ENCODE peak calls at places on chromosomes 16 and 17, in four cellular contexts. Q is upper lobe of right lung, M is adrenal gland, U is thoracic aorta. Y is an unnamed sample. For H3K4me1, the result is how much of the 10 kb centered on the place peaks cover.

GRCh38 chr16:74778646-74779045 is 4.0 kb upstream of the FA2H start:
- DNase-seq in M (no peak), Q (no peak), U (no peak), Y (no peak)

GRCh38 chr17:9371019-9371418 is 204.6 kb downstream of the STX8 start:
- DNase-seq in U (no peak), Q (no peak), M (peak), Y (no peak)

GRCh38 chr16:15993946-15994665 is 44.7 kb downstream of the ABCC1 start:
- DNase-seq in Q (no peak), U (peak), M (no peak), Y (no peak)

GRCh38 chr17:52178013-52178412 is 19.5 kb upstream of the CA10 start:
- DNase-seq in U (no peak), Q (no peak), M (no peak), Y (no peak)

GRCh38 chr17:47925677-47925987 is 15.7 kb upstream of the PNPO start:
- DNase-seq in M (no peak), U (no peak), Q (no peak), Y (no peak)

GRCh38 chr17:27367121-27367981 is 73.4 kb downstream of the WSB1 start:
- DNase-seq in Q (no peak), M (no peak), U (no peak), Y (no peak)

GRCh38 chr16:84643677-84644076 is 4.6 kb upstream of the KLHL36 start:
- DNase-seq in M (no peak), U (no peak), Q (no peak), Y (no peak)

GRCh38 chr17:8159459-8160223 is 3.1 kb downstream of the VAMP2 start:
- DNase-seq in M (no peak), Q (peak), U (no peak), Y (no peak)

GRCh38 chr17:34254146-34254545 is 939 bp upstream of the CCL2 start:
- DNase-seq in M (no peak), U (no peak), Q (no peak), Y (no peak)

GRCh38 chr16:2163211-2163881 is 7.8 kb downstream of the TRAF7 start:
- DNase-seq in M (no peak), U (no peak), Q (no peak), Y (peak)

GRCh38 chr17:48727415-48728175 is 955 bp downstream of the HOXB13 start:
- DNase-seq in M (no peak), U (no peak), Q (no peak), Y (no peak)

GRCh38 chr16:66169817-66170216 is 196.7 kb upstream of the CDH5 start:
- DNase-seq in Q (no peak), M (no peak), U (no peak), Y (no peak)

GRCh38 chr16:14485131-14485551 is 144.9 kb downstream of the PARN start:
- DNase-seq in Q (no peak), M (no peak), U (no peak), Y (no peak)

GRCh38 chr17:18038149-18038850 is 668 bp downstream of the ATPAF2 start:
- DNase-seq in Q (no peak), U (no peak), M (no peak), Y (no peak)

GRCh38 chr16:10637337-10638037 is 57.1 kb upstream of the EMP2 start:
- DNase-seq in M (no peak), U (no peak), Q (no peak), Y (no peak)

GRCh38 chr17:42900460-42901331 is at the start of gene G6PC1:
- DNase-seq in Q (no peak), U (no peak), M (no peak), Y (no peak)

GRCh38 chr17:56110463-56111138 is 42.7 kb upstream of the ANKFN1 start:
- DNase-seq in Q (peak), M (no peak), U (no peak), Y (no peak)

GRCh38 chr17:29107933-29108805 is 65.2 kb downstream of the PIPOX start:
- DNase-seq in U (no peak), M (peak), Q (no peak), Y (no peak)

GRCh38 chr17:67372751-67373150 is 4.3 kb upstream of the PITPNC1 start:
- DNase-seq in U (no peak), Q (no peak), M (no peak), Y (no peak)

GRCh38 chr17:74085434-74085833 is 118.0 kb upstream of the RPL38 start:
- DNase-seq in U (no peak), M (no peak), Q (no peak), Y (no peak)

GRCh38 chr17:183021-183420 is 1.6 kb upstream of the DOC2B start:
- DNase-seq in Q (no peak), M (no peak), U (no peak), Y (no peak)

GRCh38 chr17:78023042-78023441 is 64.5 kb downstream of the TNRC6C start:
- DNase-seq in Q (no peak), U (no peak), M (no peak), Y (no peak)

GRCh38 chr17:42814633-42815399 is 9.3 kb downstream of the BECN1 start:
- DNase-seq in Q (no peak), M (no peak), U (no peak), Y (no peak)

GRCh38 chr16:32116080-32116479 is 137.0 kb upstream of the TP53TG3D start:
- DNase-seq in M (no peak), Q (peak), U (no peak), Y (no peak)

GRCh38 chr16:57977418-57978069 is 6.6 kb upstream of the CNGB1 start:
- DNase-seq in U (no peak), Q (no peak), M (no peak), Y (no peak)

GRCh38 chr16:27096375-27096774 is 29.6 kb downstream of the C16orf82 start:
- DNase-seq in U (no peak), Q (no peak), M (no peak), Y (no peak)

GRCh38 chr16:1213231-1213630 is 11.8 kb downstream of the TPSG1 start:
- DNase-seq in Q (no peak), U (no peak), M (no peak), Y (no peak)

GRCh38 chr17:55332296-55333041 is 67.7 kb downstream of the HLF start:
- DNase-seq in M (no peak), Q (peak), U (no peak), Y (no peak)

GRCh38 chr17:67050476-67051154 is 6.3 kb downstream of the CACNG1 start:
- DNase-seq in M (no peak), Q (no peak), U (no peak), Y (no peak)

GRCh38 chr16:50841081-50841886 is 99.4 kb downstream of the CYLD start:
- DNase-seq in U (no peak), M (peak), Q (no peak), Y (no peak)

GRCh38 chr16:84044108-84044488 is 1.5 kb upstream of the SLC38A8 start:
- DNase-seq in Q (no peak), U (no peak), M (no peak), Y (no peak)

GRCh38 chr17:43155666-43156065 is 15.3 kb upstream of the NBR1 start:
- DNase-seq in U (no peak), M (no peak), Q (no peak), Y (no peak)

GRCh38 chr16:61432421-61432820 is 603.8 kb downstream of the CDH8 start:
- DNase-seq in U (no peak), M (no peak), Q (no peak), Y (no peak)

GRCh38 chr16:81035975-81036750 is 521 bp downstream of the ATMIN start:
- DNase-seq in Q (peak), M (peak), U (no peak), Y (peak)

GRCh38 chr16:22719945-22720344 is 94.0 kb upstream of the HS3ST2 start:
- DNase-seq in Q (no peak), U (no peak), M (no peak), Y (no peak)

GRCh38 chr16:49085689-49086088 is 195.9 kb downstream of the CBLN1 start:
- DNase-seq in Q (no peak), M (no peak), U (no peak), Y (no peak)

GRCh38 chr17:7982666-7983065 is 19.7 kb upstream of the GUCY2D start:
- DNase-seq in M (no peak), Q (no peak), U (no peak), Y (no peak)

GRCh38 chr17:17058304-17058703 is 16.0 kb downstream of the MPRIP start:
- DNase-seq in Q (no peak), M (no peak), U (no peak), Y (no peak)

GRCh38 chr16:89449726-89450335 is 40.5 kb downstream of the ANKRD11 start:
- DNase-seq in U (no peak), M (peak), Q (no peak), Y (no peak)
- H3K4me1 ChIP-seq in U (half or more), M (half or more), Q (half or more), Y (half or more)

DNA sequence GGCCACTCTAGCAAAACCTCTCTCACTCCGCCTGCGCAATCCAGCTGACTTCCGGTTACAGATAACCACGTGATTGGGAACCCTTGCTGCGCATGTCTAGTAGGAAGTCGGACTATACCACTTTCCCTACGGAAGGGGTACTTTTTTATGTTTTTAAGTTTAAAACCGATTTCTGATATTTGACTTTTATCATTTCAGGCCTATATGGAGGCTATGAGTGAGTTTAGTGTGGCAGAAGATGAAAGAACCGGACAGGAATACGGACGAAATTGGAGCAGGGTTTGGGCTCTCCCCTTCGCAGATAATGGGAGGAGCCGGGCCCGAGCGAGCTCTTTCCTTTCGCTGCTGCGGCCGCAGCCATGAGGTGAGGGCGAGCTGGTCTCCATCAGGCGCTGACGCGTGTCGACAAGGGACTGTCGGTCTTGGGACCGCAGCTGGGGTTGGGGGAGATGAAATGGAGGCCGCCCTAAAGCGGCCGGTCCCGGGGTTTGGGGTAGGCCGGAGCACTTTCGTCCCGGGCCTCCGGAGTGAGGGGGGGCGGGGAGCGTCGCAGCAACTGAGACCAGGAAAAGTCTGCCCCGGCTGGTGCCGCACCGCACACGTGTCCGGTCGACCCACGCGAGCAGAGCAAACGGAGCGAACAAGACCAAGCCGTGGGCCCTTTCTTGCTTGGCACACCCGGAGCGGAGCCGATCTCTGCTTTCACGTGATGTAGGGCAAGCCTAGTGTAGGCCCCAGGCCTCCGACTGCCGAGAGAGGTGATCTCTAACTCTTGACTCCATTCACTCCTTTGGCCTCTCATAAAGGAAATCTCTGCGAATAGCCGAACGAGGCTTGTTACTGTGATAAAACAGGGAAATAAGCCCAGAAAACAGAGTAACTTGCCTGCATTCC is at the start of gene RPL19:
- DNase-seq in M (peak), U (peak), Q (peak), Y (peak)
- H3K4me1 ChIP-seq in M (under half), U (under half), Q (under half), Y (under half)

GRCh38 chr17:3035256-3035967 is 28.0 kb downstream of the OR1D5 start:
- DNase-seq in M (no peak), Q (peak), U (no peak), Y (no peak)
- H3K4me1 ChIP-seq in M (under half), Q (under half), U (under half), Y (under half)

GRCh38 chr17:40106760-40107265 is 6.4 kb upstream of the NR1D1 start:
- DNase-seq in Q (no peak), M (no peak), U (no peak), Y (no peak)

GRCh38 chr17:40106089-40106759 is 5.8 kb upstream of the NR1D1 start:
- DNase-seq in Q (no peak), M (no peak), U (no peak), Y (no peak)

GRCh38 chr17:40109471-40109824 is 9.1 kb upstream of the NR1D1 start:
- DNase-seq in M (peak), Q (no peak), U (no peak), Y (no peak)

GRCh38 chr17:40104570-40105471 is 4.4 kb upstream of the NR1D1 start:
- DNase-seq in Q (no peak), M (no peak), U (no peak), Y (no peak)

DNA sequence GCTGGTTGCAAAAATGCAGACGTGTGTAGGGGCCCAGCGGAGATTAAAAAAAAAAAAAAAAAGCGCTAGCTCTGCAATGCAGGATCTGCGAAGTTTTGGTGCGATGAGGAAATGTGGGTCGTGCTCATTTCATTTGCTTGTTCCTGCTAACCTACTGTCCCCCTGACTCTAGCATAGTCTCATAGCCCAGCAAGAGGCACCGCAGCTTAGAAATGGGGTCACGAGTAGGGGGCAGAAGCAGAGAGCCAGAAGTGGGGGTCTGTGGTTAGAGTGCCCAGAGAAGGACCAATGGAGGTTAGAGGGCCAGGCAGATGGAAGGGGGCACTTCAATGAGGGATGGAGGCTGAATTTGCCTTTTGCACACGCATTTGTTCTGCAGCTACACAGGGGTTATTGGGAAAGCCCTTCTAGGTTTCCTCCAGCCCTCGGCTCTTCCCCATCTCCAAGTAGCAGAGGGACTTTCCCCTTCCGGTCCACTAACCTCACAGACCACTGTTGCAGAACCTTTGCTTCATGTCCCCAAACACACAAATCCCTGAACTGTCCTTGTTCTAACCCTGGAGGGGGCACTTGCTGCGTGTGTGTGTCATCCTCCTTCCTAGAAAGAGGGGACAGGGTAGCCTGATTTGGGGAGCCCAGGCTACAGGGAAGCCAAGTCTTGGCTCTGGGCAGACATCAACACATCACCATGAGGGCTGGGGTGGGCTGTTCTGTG is 7.0 kb upstream of the NR1D1 start:
- DNase-seq in M (peak), U (no peak), Q (no peak), Y (no peak)
- H3K4me1 ChIP-seq in M (half or more), U (half or more), Q (half or more), Y (half or more)

GRCh38 chr17:49745175-49746139 is 18.5 kb downstream of the FAM117A start:
- DNase-seq in M (no peak), Q (no peak), U (no peak), Y (no peak)

GRCh38 chr17:49741692-49742076 is 22.2 kb downstream of the FAM117A start:
- DNase-seq in M (no peak), U (no peak), Q (no peak), Y (no peak)

GRCh38 chr17:49741009-49741691 is 22.8 kb downstream of the FAM117A start:
- DNase-seq in M (no peak), Q (no peak), U (no peak), Y (no peak)

GRCh38 chr17:49739662-49740271 is 24.2 kb downstream of the FAM117A start:
- DNase-seq in M (peak), Q (peak), U (peak), Y (peak)

DNA sequence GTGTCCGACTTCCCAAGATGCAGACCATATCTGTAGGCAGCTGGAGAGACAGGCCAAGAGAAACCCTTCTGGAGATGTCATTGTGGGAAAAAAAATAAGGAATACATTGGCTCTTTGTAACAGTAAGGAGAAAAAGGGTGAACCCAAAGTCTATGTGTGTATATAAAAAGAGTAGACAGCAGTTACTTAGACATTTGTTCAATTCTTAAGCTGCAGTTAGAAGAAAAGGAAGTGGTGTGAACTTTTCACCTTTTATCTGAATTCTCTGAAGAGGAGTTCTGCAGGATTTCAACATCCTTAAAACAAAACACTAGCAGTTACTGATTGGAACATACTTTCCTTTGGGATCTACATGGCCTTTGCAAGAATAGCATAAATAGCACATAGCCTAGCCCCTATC is 21.7 kb downstream of the FAM117A start:
- DNase-seq in U (no peak), Q (no peak), M (no peak), Y (no peak)
- H3K4me1 ChIP-seq in U (half or more), Q (half or more), M (under half), Y (half or more)

DNA sequence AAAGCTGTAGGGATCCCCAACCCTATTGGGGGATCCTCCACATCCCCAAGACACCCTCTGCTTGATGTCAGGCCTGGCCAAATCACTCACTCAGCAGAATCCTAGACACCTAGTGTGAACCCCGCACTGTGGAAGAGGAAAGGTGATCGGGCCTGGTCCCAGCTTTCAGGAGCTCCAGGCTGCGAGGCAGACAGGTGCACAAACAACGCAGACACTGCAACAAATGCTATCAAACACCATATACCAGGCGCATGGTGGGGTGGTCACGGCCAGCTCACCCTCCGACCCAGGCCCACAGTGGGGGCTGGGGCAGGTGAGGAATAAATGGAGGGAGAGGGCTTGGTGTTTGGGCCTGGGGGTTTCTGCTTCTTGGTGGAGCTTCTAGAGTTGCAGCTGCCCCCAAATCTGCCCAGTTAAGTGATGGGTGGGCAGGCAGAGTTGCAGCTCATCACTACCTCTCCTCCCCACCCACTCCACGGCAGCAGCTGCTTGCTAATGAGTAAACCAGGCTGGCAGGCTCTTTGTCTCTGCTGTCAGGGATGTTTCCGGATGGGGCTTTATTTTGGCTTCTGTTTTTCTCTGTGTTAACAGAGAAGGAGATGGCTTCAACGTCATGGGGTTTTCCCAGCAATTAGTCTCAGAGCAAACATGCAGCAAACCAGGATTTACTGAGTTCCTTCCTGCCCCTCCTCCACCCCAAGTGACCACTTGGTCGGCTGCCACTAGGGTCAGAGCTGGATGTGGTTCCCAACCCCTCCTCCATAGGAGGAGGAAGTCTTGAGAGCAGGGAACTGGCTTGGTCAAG is 46.6 kb downstream of the PECAM1 start:
- DNase-seq in Q (peak), M (peak), U (no peak), Y (no peak)
- H3K4me1 ChIP-seq in Q (half or more), M (under half), U (under half), Y (under half)

GRCh38 chr17:81198826-81199481 is 23.8 kb downstream of the CEP131 start:
- DNase-seq in U (no peak), Q (no peak), M (no peak), Y (no peak)

GRCh38 chr17:81196505-81197408 is 26.0 kb downstream of the CEP131 start:
- DNase-seq in M (no peak), U (no peak), Q (no peak), Y (no peak)

GRCh38 chr17:81197409-81197795 is 25.4 kb downstream of the CEP131 start:
- DNase-seq in M (no peak), U (no peak), Q (no peak), Y (no peak)

GRCh38 chr17:81199482-81199830 is 23.3 kb downstream of the CEP131 start:
- DNase-seq in U (no peak), M (no peak), Q (no peak), Y (no peak)

GRCh38 chr17:81197831-81198490 is 24.8 kb downstream of the CEP131 start:
- DNase-seq in U (no peak), Q (no peak), M (no peak), Y (no peak)
- H3K4me1 ChIP-seq in U (under half), Q (under half), M (under half), Y (under half)

GRCh38 chr17:76733618-76733957 is 3.5 kb downstream of the SRSF2 start:
- DNase-seq in U (no peak), Q (no peak), M (no peak), Y (no peak)
- H3K4me1 ChIP-seq in U (half or more), Q (half or more), M (half or more), Y (under half)

Y was measured in effector memory CD4-positive, alpha-beta T cell.